ENCODE peak calls at places on chromosomes 16 and 17, in five cellular contexts. Q is H1, V is endothelial cell of umbilical vein, G is K562, E is HepG2. A is an unnamed sample.

GRCh38 chr17:2089021-2089422 is 34.1 kb downstream of the HIC1 start:
- DNase-seq in Q (no peak), V (peak), G (peak), E (no peak), A (no peak)

GRCh38 chr17:20961551-20961950 is 81.3 kb downstream of the USP22 start:
- DNase-seq in Q (no peak), V (no peak), G (no peak), E (no peak), A (no peak)

GRCh38 chr16:72066747-72067146 is 3.7 kb downstream of the HPR start:
- DNase-seq in Q (no peak), V (peak), G (peak), E (peak), A (peak)

GRCh38 chr16:53695070-53695469 is 8.6 kb downstream of the RPGRIP1L start:
- DNase-seq in Q (no peak), V (no peak), G (no peak), E (no peak), A (no peak)

GRCh38 chr17:74831442-74832146 is 28.1 kb downstream of the GRIN2C start:
- DNase-seq in Q (no peak), V (no peak), G (no peak), E (no peak), A (no peak)

GRCh38 chr17:27490391-27490790 is 34.1 kb downstream of the KSR1 start:
- DNase-seq in Q (no peak), V (no peak), G (no peak), E (no peak), A (no peak)

GRCh38 chr17:8791910-8792270 is 7.3 kb downstream of the MFSD6L start:
- DNase-seq in Q (no peak), V (peak), G (no peak), E (no peak), A (no peak)

GRCh38 chr16:81964808-81965207 is 46.5 kb downstream of the SDR42E1 start:
- DNase-seq in Q (no peak), V (no peak), G (no peak), E (no peak), A (no peak)

GRCh38 chr16:11175850-11176341 is 80.1 kb downstream of the SOCS1 start:
- DNase-seq in Q (no peak), V (no peak), G (no peak), E (no peak), A (no peak)

GRCh38 chr17:49577651-49577935 is 1.9 kb downstream of the NXPH3 start:
- DNase-seq in Q (no peak), V (no peak), G (peak), E (no peak), A (no peak)

GRCh38 chr17:45384047-45384799 is 48.4 kb downstream of the ARHGAP27 start:
- DNase-seq in Q (no peak), V (no peak), G (no peak), E (no peak), A (no peak)

GRCh38 chr16:86929149-86929871 is 351.0 kb downstream of the FOXL1 start:
- DNase-seq in Q (no peak), V (peak), G (peak), E (no peak), A (no peak)

GRCh38 chr17:4949321-4950074 is 1.2 kb upstream of the PFN1 start:
- DNase-seq in Q (no peak), V (peak), G (peak), E (peak), A (peak)

GRCh38 chr17:79042421-79043190 is 18.6 kb downstream of the C1QTNF1 start:
- DNase-seq in Q (no peak), V (no peak), G (peak), E (peak), A (peak)

GRCh38 chr16:66363196-66363777 is 3.2 kb upstream of the CDH5 start:
- DNase-seq in Q (no peak), V (no peak), G (no peak), E (no peak), A (no peak)

GRCh38 chr17:75477493-75477862 is 21.0 kb downstream of the TMEM94 start:
- DNase-seq in Q (no peak), V (no peak), G (no peak), E (no peak), A (no peak)

GRCh38 chr17:45149669-45150603 is 1.7 kb downstream of the HEXIM1 start:
- DNase-seq in Q (no peak), V (peak), G (no peak), E (no peak), A (peak)

GRCh38 chr16:50739031-50739430 is 2.9 kb upstream of the CYLD start:
- DNase-seq in Q (no peak), V (no peak), G (no peak), E (no peak), A (no peak)

GRCh38 chr17:34424814-34425490 is 61.9 kb upstream of the CCL1 start:
- DNase-seq in Q (no peak), V (no peak), G (no peak), E (no peak), A (no peak)

GRCh38 chr17:32341141-32341856 is 674 bp downstream of the C17orf75 start:
- DNase-seq in Q (no peak), V (peak), G (no peak), E (peak), A (peak)

GRCh38 chr17:37299257-37299985 is 76.4 kb upstream of the C17orf78 start:
- DNase-seq in Q (no peak), V (peak), G (no peak), E (no peak), A (no peak)

GRCh38 chr16:30750876-30751465 is 2.7 kb downstream of the PHKG2 start:
- DNase-seq in Q (no peak), V (no peak), G (no peak), E (no peak), A (no peak)

GRCh38 chr16:75296606-75297005 is 45.2 kb upstream of the BCAR1 start:
- DNase-seq in Q (no peak), V (peak), G (no peak), E (no peak), A (no peak)

GRCh38 chr16:10988164-10988803 is 43.9 kb downstream of the CLEC16A start:
- DNase-seq in Q (no peak), V (no peak), G (peak), E (no peak), A (no peak)

GRCh38 chr17:64787255-64787920 is 125.3 kb upstream of the SMURF2 start:
- DNase-seq in Q (no peak), V (no peak), G (no peak), E (peak), A (no peak)

GRCh38 chr17:53571342-53571741 is 251.4 kb upstream of the KIF2B start:
- DNase-seq in Q (no peak), V (no peak), G (no peak), E (no peak), A (no peak)

GRCh38 chr17:17868637-17869522 is 32.1 kb upstream of the SREBF1 start:
- DNase-seq in Q (no peak), V (peak), G (no peak), E (no peak), A (no peak)

GRCh38 chr17:74521701-74522201 is 9.5 kb downstream of the CD300LB start:
- DNase-seq in Q (no peak), V (no peak), G (no peak), E (no peak), A (no peak)

GRCh38 chr16:11383481-11384183 is 38.4 kb downstream of the RMI2 start:
- DNase-seq in Q (no peak), V (no peak), G (no peak), E (no peak), A (no peak)

GRCh38 chr17:51029568-51030463 is 90.9 kb downstream of the SPAG9 start:
- DNase-seq in Q (no peak), V (peak), G (no peak), E (no peak), A (no peak)

GRCh38 chr17:72182256-72182890 is 61.6 kb downstream of the SOX9 start:
- DNase-seq in Q (no peak), V (no peak), G (no peak), E (peak), A (peak)

GRCh38 chr16:22353188-22353919 is 21.1 kb downstream of the CDR2 start:
- DNase-seq in Q (peak), V (peak), G (peak), E (peak), A (peak)

GRCh38 chr17:66826856-66827255 is 8.1 kb upstream of the CACNG5 start:
- DNase-seq in Q (no peak), V (no peak), G (no peak), E (no peak), A (no peak)

GRCh38 chr17:10631048-10631700 is 25.9 kb downstream of the MYH3 start:
- DNase-seq in Q (no peak), V (peak), G (peak), E (no peak), A (peak)

GRCh38 chr17:82875418-82875856 is 35.6 kb upstream of the ZNF750 start:
- DNase-seq in Q (peak), V (peak), G (no peak), E (peak), A (no peak)

GRCh38 chr16:22214893-22215292 is 8.8 kb downstream of the EEF2K start:
- DNase-seq in Q (no peak), V (no peak), G (peak), E (no peak), A (no peak)

GRCh38 chr17:38421224-38421841 is 6.9 kb upstream of the ARHGAP23 start:
- DNase-seq in Q (no peak), V (peak), G (no peak), E (no peak), A (no peak)

GRCh38 chr16:69187387-69187890 is 475 bp downstream of the SNTB2 start:
- DNase-seq in Q (no peak), V (peak), G (peak), E (no peak), A (peak)

GRCh38 chr17:48270896-48271295 is 159.1 kb downstream of the SKAP1 start:
- DNase-seq in Q (no peak), V (no peak), G (peak), E (no peak), A (no peak)
- H3K4me2 ChIP-seq in Q (no peak), V (no peak), G (no peak), E (no peak), A (no peak)

DNA sequence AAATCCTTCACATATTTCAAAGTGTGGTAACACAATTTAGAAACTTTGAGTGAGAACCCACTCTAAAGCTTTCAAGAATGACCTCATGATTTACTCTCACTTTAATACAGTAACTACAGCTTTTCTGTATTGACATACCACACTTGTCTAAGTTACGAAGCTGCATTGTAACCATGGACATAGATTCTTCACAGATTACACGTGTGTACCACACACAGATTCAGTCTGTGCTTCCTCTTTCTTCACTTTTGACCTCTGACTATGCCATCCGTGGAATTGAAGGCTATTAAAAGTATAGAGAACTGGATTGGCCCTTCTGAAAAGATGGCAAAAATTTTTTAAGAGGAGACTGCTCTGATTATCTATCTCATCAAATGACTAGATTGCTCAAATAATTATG is 172.7 kb downstream of the TANC2 start:
- DNase-seq in Q (no peak), V (no peak), G (no peak), E (no peak), A (no peak)
- TF ChIP-seq JUN in Q (no peak), V (no peak), G (no peak), E (no peak), A (no peak)

GRCh38 chr17:19263621-19264010 is 26.4 kb downstream of the EPN2 start:
- DNase-seq in Q (no peak), V (peak), G (no peak), E (no peak), A (no peak)
- H3K4me2 ChIP-seq in Q (no peak), V (peak), G (no peak), E (no peak), A (no peak)

GRCh38 chr16:57556941-57557541 is 14.6 kb downstream of the ADGRG5 start:
- DNase-seq in Q (no peak), V (no peak), G (no peak), E (no peak), A (no peak)
- TF ChIP-seq JUN in Q (no peak), V (no peak), G (no peak), E (no peak), A (no peak)

GRCh38 chr17:41421617-41422016 is 2.8 kb downstream of the KRT37 start:
- DNase-seq in Q (no peak), V (no peak), G (no peak), E (no peak), A (no peak)

GRCh38 chr17:41421116-41421515 is 3.3 kb downstream of the KRT37 start:
- DNase-seq in Q (no peak), V (no peak), G (no peak), E (peak), A (no peak)

GRCh38 chr17:41418116-41418860 is 6.1 kb downstream of the KRT37 start:
- DNase-seq in Q (no peak), V (no peak), G (no peak), E (no peak), A (no peak)

GRCh38 chr17:41419712-41420111 is 4.7 kb downstream of the KRT37 start:
- DNase-seq in Q (no peak), V (no peak), G (no peak), E (no peak), A (no peak)

GRCh38 chr17:41420134-41420533 is 4.3 kb downstream of the KRT37 start:
- DNase-seq in Q (no peak), V (no peak), G (no peak), E (no peak), A (no peak)
- H3K4me2 ChIP-seq in Q (no peak), V (no peak), G (no peak), E (no peak), A (no peak)

GRCh38 chr17:14745541-14745940 is 444.7 kb downstream of the HS3ST3B1 start:
- DNase-seq in Q (no peak), V (no peak), G (no peak), E (no peak), A (no peak)
- TF ChIP-seq JUN in Q (no peak), V (no peak), G (no peak), E (no peak), A (no peak)

DNA sequence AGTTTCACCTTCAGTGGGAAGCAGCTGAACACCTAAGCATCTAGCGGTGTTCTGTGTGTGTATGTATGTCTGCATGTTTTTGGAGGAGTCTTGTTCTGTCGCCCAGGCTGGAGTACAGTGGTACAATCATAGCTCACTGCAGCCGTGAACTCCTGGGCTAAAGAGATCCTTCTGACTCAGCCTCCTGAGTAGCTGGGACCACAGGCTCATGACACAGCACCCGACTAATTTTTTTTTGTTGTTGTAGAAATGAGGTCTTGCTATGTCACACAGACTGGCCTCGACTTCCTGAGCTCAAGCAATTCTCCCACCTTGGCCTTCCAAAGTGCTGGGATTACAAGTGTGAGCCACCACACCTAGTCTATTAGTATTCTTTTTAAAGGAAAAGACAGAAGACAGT is 30.2 kb upstream of the FAAP100 start:
- DNase-seq in Q (no peak), V (no peak), G (no peak), E (no peak), A (no peak)
- H3K4me2 ChIP-seq in Q (no peak), V (no peak), G (no peak), E (no peak), A (no peak)

GRCh38 chr17:29577778-29578211 is 9.3 kb downstream of the TP53I13 start:
- DNase-seq in Q (no peak), V (no peak), G (no peak), E (no peak), A (no peak)

GRCh38 chr17:29578626-29579485 is 10.4 kb downstream of the TP53I13 start:
- DNase-seq in Q (no peak), V (no peak), G (no peak), E (no peak), A (no peak)

GRCh38 chr17:29582254-29582765 is 7.1 kb downstream of the GIT1 start:
- DNase-seq in Q (no peak), V (no peak), G (no peak), E (no peak), A (no peak)

GRCh38 chr17:29581583-29582253 is 7.7 kb downstream of the GIT1 start:
- DNase-seq in Q (no peak), V (no peak), G (no peak), E (no peak), A (no peak)

GRCh38 chr17:29579866-29580771 is 9.3 kb downstream of the GIT1 start:
- DNase-seq in Q (no peak), V (peak), G (peak), E (peak), A (peak)
- TF ChIP-seq JUN in Q (no peak), V (no peak), G (no peak), E (no peak), A (no peak)

DNA sequence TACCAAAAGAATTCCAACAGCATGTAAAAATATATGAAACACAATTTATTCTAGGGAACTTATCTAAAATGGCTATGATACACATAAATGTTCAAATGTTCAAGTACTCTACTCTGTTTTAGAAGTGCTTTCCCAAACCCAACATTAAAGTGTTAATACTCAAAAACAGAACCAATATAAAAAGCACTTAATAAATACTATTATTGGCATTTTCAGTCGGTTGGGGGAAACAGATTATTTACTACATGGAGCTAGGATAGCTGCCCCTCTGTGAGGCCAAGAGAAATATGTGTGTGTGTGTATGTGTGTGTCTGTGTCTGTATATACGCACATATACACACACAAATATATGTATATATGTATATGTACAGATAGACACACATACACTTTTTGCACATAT is 32.1 kb upstream of the BRIP1 start:
- DNase-seq in Q (no peak), V (no peak), G (no peak), E (no peak), A (no peak)
- H3K4me2 ChIP-seq in Q (no peak), V (no peak), G (no peak), E (no peak), A (no peak)

GRCh38 chr17:57879437-57880085 is 29.7 kb upstream of the MRPS23 start:
- DNase-seq in Q (no peak), V (no peak), G (no peak), E (peak), A (peak)
- TF ChIP-seq JUN in Q (no peak), V (no peak), G (no peak), E (no peak), A (peak)

A was measured in A549.